ENCODE peak calls at places on chromosomes 7 and 10, in six cellular contexts. L is upper lobe of right lung, E is activated B cell treated with CpG ODN at 0.5 μM for 24 hours, S is T-cell, N is SK-N-SH treated with all-trans-retinoic acid at 6 μM for 48 hours, O is lower lobe of right lung. Y is an unnamed sample.

GRCh38 chr7:40986351-40986873 is 716.5 kb downstream of the INHBA start:
- ATAC-seq in S (no peak), E (no peak), L (no peak), O (no peak), N (peak; percentile 72), Y (no peak)

GRCh38 chr10:74329873-74330272 is 178.9 kb downstream of the ADK start:
- ATAC-seq in O (no peak), N (peak; percentile 53), S (no peak), L (no peak), E (no peak), Y (no peak)

GRCh38 chr10:88122571-88122970 is 259.1 kb downstream of the PTEN start:
- ATAC-seq in N (no peak), L (no peak), S (no peak), O (no peak), E (no peak), Y (no peak)

GRCh38 chr10:78441010-78441409 is 407.3 kb downstream of the RPS24 start:
- ATAC-seq in N (no peak), S (no peak), L (no peak), E (no peak), O (no peak), Y (no peak)

GRCh38 chr7:28354601-28355062 is 57.7 kb upstream of the CREB5 start:
- ATAC-seq in E (no peak), L (no peak), O (no peak), N (peak; percentile 86), S (no peak), Y (no peak)

GRCh38 chr7:14579971-14580370 is 322.6 kb downstream of the DGKB start:
- ATAC-seq in S (no peak), E (no peak), L (no peak), O (no peak), N (no peak), Y (no peak)

GRCh38 chr7:3188946-3189345 is 112.1 kb upstream of the SDK1 start:
- ATAC-seq in N (no peak), L (no peak), S (no peak), E (no peak), O (no peak), Y (no peak)

GRCh38 chr7:73717991-73718405 is 1.5 kb downstream of the STX1A start:
- ATAC-seq in N (peak; percentile 51), E (peak; percentile 48), O (no peak), S (peak; percentile 72), L (no peak), Y (peak; percentile 60)

GRCh38 chr7:108600399-108600798 is 30.7 kb downstream of the DNAJB9 start:
- ATAC-seq in E (no peak), O (no peak), L (no peak), S (no peak), N (no peak), Y (no peak)

GRCh38 chr10:17023386-17024298 is 106.0 kb downstream of the CUBN start:
- ATAC-seq in S (peak; percentile 85), N (peak; percentile 85), E (peak; percentile 78), O (peak; percentile 96), L (peak; percentile 93), Y (peak; percentile 93)

GRCh38 chr7:92754756-92755581 is 81.4 kb downstream of the CDK6 start:
- ATAC-seq in N (no peak), S (no peak), E (no peak), O (no peak), L (no peak), Y (no peak)

GRCh38 chr10:119090026-119090808 is 9.6 kb upstream of the EIF3A start:
- ATAC-seq in N (no peak), L (no peak), S (peak; percentile 63), E (no peak), O (no peak), Y (peak; percentile 52)

GRCh38 chr10:4812952-4813351 is 13.1 kb upstream of the AKR1E2 start:
- ATAC-seq in N (peak; percentile 74), E (no peak), S (no peak), L (no peak), O (peak; percentile 19), Y (no peak)

GRCh38 chr10:104327745-104328635 is 10.3 kb downstream of the ITPRIP start:
- ATAC-seq in S (no peak), N (peak; percentile 69), L (peak; percentile 0), O (no peak), E (no peak), Y (no peak)